ENCODE peak calls at places on chromosomes 1 and 21, in four cellular contexts. One of them, this sample, is unnamed.

GRCh38 chr1:12697406-12697805 is 18.5 kb upstream of the AADACL3 start:
- DNase-seq in head of caudate nucleus: no peak
- DNase-seq in activated T-helper 1 cell treated with anti-CD3 and anti-CD28 coated beads, Interleukin-12 subunit alpha, Interleukin-12 subunit beta, Interleukin-2, Interleukin-4 antibody, amounts not matched to agents 30 ng/mL and 10 ng/mL and 1 ng/mL, durations not matched to agents 14 hours and 24 hours and 36 hours: no peak
- DNase-seq in iPS-NIHi11: no peak
- DNase-seq in this sample: no peak

GRCh38 chr1:245874942-245875580 is 632.0 kb downstream of the SMYD3 start:
- DNase-seq in head of caudate nucleus: no peak
- DNase-seq in activated T-helper 1 cell treated with anti-CD3 and anti-CD28 coated beads, Interleukin-12 subunit alpha, Interleukin-12 subunit beta, Interleukin-2, Interleukin-4 antibody, amounts not matched to agents 30 ng/mL and 10 ng/mL and 1 ng/mL, durations not matched to agents 14 hours and 24 hours and 36 hours: no peak
- DNase-seq in iPS-NIHi11: no peak
- DNase-seq in this sample: peak

GRCh38 chr1:211610779-211611556 is 32.0 kb upstream of the SLC30A1 start:
- DNase-seq in head of caudate nucleus: no peak
- DNase-seq in activated T-helper 1 cell treated with anti-CD3 and anti-CD28 coated beads, Interleukin-12 subunit alpha, Interleukin-12 subunit beta, Interleukin-2, Interleukin-4 antibody, amounts not matched to agents 30 ng/mL and 10 ng/mL and 1 ng/mL, durations not matched to agents 14 hours and 24 hours and 36 hours: no peak
- DNase-seq in iPS-NIHi11: no peak
- DNase-seq in this sample: no peak

GRCh38 chr21:33011462-33011861 is 14.3 kb upstream of the OLIG2 start:
- DNase-seq in head of caudate nucleus: no peak
- DNase-seq in activated T-helper 1 cell treated with anti-CD3 and anti-CD28 coated beads, Interleukin-12 subunit alpha, Interleukin-12 subunit beta, Interleukin-2, Interleukin-4 antibody, amounts not matched to agents 30 ng/mL and 10 ng/mL and 1 ng/mL, durations not matched to agents 14 hours and 24 hours and 36 hours: no peak
- DNase-seq in iPS-NIHi11: no peak
- DNase-seq in this sample: peak

GRCh38 chr1:152506899-152507498 is 3.6 kb upstream of the LCE5A start:
- DNase-seq in head of caudate nucleus: no peak
- DNase-seq in activated T-helper 1 cell treated with anti-CD3 and anti-CD28 coated beads, Interleukin-12 subunit alpha, Interleukin-12 subunit beta, Interleukin-2, Interleukin-4 antibody, amounts not matched to agents 30 ng/mL and 10 ng/mL and 1 ng/mL, durations not matched to agents 14 hours and 24 hours and 36 hours: no peak
- DNase-seq in iPS-NIHi11: no peak
- DNase-seq in this sample: peak

GRCh38 chr1:236176337-236177336 is 34.3 kb downstream of the GPR137B start:
- DNase-seq in head of caudate nucleus: no peak
- DNase-seq in activated T-helper 1 cell treated with anti-CD3 and anti-CD28 coated beads, Interleukin-12 subunit alpha, Interleukin-12 subunit beta, Interleukin-2, Interleukin-4 antibody, amounts not matched to agents 30 ng/mL and 10 ng/mL and 1 ng/mL, durations not matched to agents 14 hours and 24 hours and 36 hours: no peak
- DNase-seq in iPS-NIHi11: no peak
- DNase-seq in this sample: no peak

GRCh38 chr1:38102576-38102975 is 56.0 kb upstream of the POU3F1 start:
- DNase-seq in head of caudate nucleus: no peak
- DNase-seq in activated T-helper 1 cell treated with anti-CD3 and anti-CD28 coated beads, Interleukin-12 subunit alpha, Interleukin-12 subunit beta, Interleukin-2, Interleukin-4 antibody, amounts not matched to agents 30 ng/mL and 10 ng/mL and 1 ng/mL, durations not matched to agents 14 hours and 24 hours and 36 hours: no peak
- DNase-seq in iPS-NIHi11: no peak
- DNase-seq in this sample: no peak

GRCh38 chr21:26072891-26073615 is 97.5 kb downstream of the APP start:
- DNase-seq in head of caudate nucleus: no peak
- DNase-seq in activated T-helper 1 cell treated with anti-CD3 and anti-CD28 coated beads, Interleukin-12 subunit alpha, Interleukin-12 subunit beta, Interleukin-2, Interleukin-4 antibody, amounts not matched to agents 30 ng/mL and 10 ng/mL and 1 ng/mL, durations not matched to agents 14 hours and 24 hours and 36 hours: no peak
- DNase-seq in iPS-NIHi11: no peak
- DNase-seq in this sample: no peak

GRCh38 chr1:109840011-109840629 is 70.5 kb upstream of the CSF1 start:
- DNase-seq in head of caudate nucleus: no peak
- DNase-seq in activated T-helper 1 cell treated with anti-CD3 and anti-CD28 coated beads, Interleukin-12 subunit alpha, Interleukin-12 subunit beta, Interleukin-2, Interleukin-4 antibody, amounts not matched to agents 30 ng/mL and 10 ng/mL and 1 ng/mL, durations not matched to agents 14 hours and 24 hours and 36 hours: no peak
- DNase-seq in iPS-NIHi11: no peak
- DNase-seq in this sample: no peak

GRCh38 chr21:29192999-29193563 is 62.6 kb downstream of the MAP3K7CL start:
- DNase-seq in head of caudate nucleus: no peak
- DNase-seq in activated T-helper 1 cell treated with anti-CD3 and anti-CD28 coated beads, Interleukin-12 subunit alpha, Interleukin-12 subunit beta, Interleukin-2, Interleukin-4 antibody, amounts not matched to agents 30 ng/mL and 10 ng/mL and 1 ng/mL, durations not matched to agents 14 hours and 24 hours and 36 hours: no peak
- DNase-seq in iPS-NIHi11: no peak
- DNase-seq in this sample: no peak

GRCh38 chr21:32705139-32705538 is 22.7 kb downstream of the SYNJ1 start:
- DNase-seq in head of caudate nucleus: no peak
- DNase-seq in activated T-helper 1 cell treated with anti-CD3 and anti-CD28 coated beads, Interleukin-12 subunit alpha, Interleukin-12 subunit beta, Interleukin-2, Interleukin-4 antibody, amounts not matched to agents 30 ng/mL and 10 ng/mL and 1 ng/mL, durations not matched to agents 14 hours and 24 hours and 36 hours: no peak
- DNase-seq in iPS-NIHi11: no peak
- DNase-seq in this sample: no peak

GRCh38 chr1:223695014-223695413 is 17.3 kb upstream of the CAPN2 start:
- DNase-seq in head of caudate nucleus: no peak
- DNase-seq in activated T-helper 1 cell treated with anti-CD3 and anti-CD28 coated beads, Interleukin-12 subunit alpha, Interleukin-12 subunit beta, Interleukin-2, Interleukin-4 antibody, amounts not matched to agents 30 ng/mL and 10 ng/mL and 1 ng/mL, durations not matched to agents 14 hours and 24 hours and 36 hours: no peak
- DNase-seq in iPS-NIHi11: no peak
- DNase-seq in this sample: no peak